ENCODE peak calls at places on chromosomes 12 and 14, in eight cellular contexts. B is fibroblast of villous mesenchyme, A is endothelial cell, H is Calu3, D is HFF-Myc, T is esophagus muscularis mucosa, O is GM13977, X is pancreas. L is an unnamed sample.

GRCh38 chr14:68076451-68076850 is 256.9 kb downstream of the RAD51B start:
- DNase-seq in A (no peak), D (no peak), X (no peak), H (no peak), T (no peak), B (peak), O (no peak), L (no peak)

GRCh38 chr14:101889898-101890297 is 74.5 kb upstream of the DYNC1H1 start:
- DNase-seq in D (no peak), B (peak), X (no peak), O (no peak), A (no peak), T (no peak), H (no peak), L (no peak)

GRCh38 chr14:42248131-42248530 is 641.5 kb downstream of the LRFN5 start:
- DNase-seq in H (no peak), X (no peak), D (no peak), A (no peak), B (no peak), O (no peak), T (no peak), L (no peak)

GRCh38 chr14:75050852-75051555 is at the start of gene MLH3:
- DNase-seq in B (peak), T (peak), D (no peak), O (peak), A (peak), H (peak), X (peak), L (peak)

GRCh38 chr14:33928895-33929294 is 22.0 kb downstream of the EGLN3 start:
- DNase-seq in B (no peak), H (no peak), A (no peak), T (no peak), O (no peak), D (no peak), X (no peak), L (no peak)

GRCh38 chr14:101876539-101876938 is 87.8 kb upstream of the DYNC1H1 start:
- DNase-seq in O (peak), B (peak), D (peak), T (peak), A (no peak), X (peak), H (no peak), L (peak)

GRCh38 chr12:125882141-125882540 is 816.9 kb downstream of the AACS start:
- DNase-seq in X (no peak), O (no peak), B (no peak), A (no peak), T (no peak), H (no peak), D (no peak), L (no peak)

GRCh38 chr14:31770271-31770670 is 209.1 kb downstream of the NUBPL start:
- DNase-seq in T (no peak), O (no peak), B (no peak), D (no peak), X (no peak), A (no peak), H (no peak), L (no peak)

GRCh38 chr14:52007211-52007610 is 17.9 kb downstream of the RTRAF start:
- DNase-seq in X (no peak), A (no peak), B (no peak), H (no peak), O (no peak), T (no peak), D (no peak), L (no peak)

GRCh38 chr12:110906088-110906487 is 14.3 kb downstream of the MYL2 start:
- DNase-seq in T (no peak), X (no peak), O (no peak), B (no peak), D (no peak), H (no peak), A (no peak), L (peak)

GRCh38 chr14:22839159-22839779 is 2.9 kb downstream of the MMP14 start:
- DNase-seq in H (no peak), B (peak), O (peak), T (no peak), X (no peak), D (no peak), A (no peak), L (no peak)

GRCh38 chr12:114134922-114135321 is 168.8 kb upstream of the RBM19 start:
- DNase-seq in D (no peak), T (no peak), A (no peak), X (no peak), O (no peak), B (no peak), H (no peak), L (no peak)

GRCh38 chr12:114136656-114137055 is 170.5 kb upstream of the RBM19 start:
- DNase-seq in T (no peak), O (no peak), A (no peak), X (no peak), D (peak), B (no peak), H (no peak), L (no peak)

DNA sequence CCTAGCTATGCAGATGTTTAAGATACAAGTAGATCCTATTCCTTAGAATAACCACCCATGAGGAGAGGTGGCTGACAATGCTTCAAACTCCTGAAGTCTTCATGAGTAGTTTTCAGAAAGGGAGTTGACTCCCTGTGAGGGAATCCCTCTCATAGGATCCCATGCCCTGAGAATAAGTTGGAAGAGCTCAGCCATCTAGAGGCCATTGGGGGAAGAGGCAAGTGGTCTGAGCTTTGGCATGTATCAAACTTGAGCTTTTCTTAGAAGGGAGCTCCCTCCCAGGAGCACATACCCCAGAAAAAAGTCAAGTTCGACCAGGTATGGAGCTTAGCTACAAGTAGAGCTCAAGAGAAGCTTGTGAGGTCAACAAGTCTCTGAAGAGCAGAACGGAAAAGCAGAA is 165.7 kb upstream of the RBM19 start:
- DNase-seq in B (no peak), X (no peak), D (no peak), T (no peak), O (no peak), H (no peak), A (no peak), L (no peak)
- TF ChIP-seq CTCF in B (no peak), X (no peak), D (peak), T (no peak), O (no peak), H (no peak), A (no peak), L (peak)

GRCh38 chr12:94873368-94874085 is 130.0 kb downstream of the NDUFA12 start:
- DNase-seq in H (peak), B (peak), D (no peak), A (peak), O (peak), X (no peak), T (peak), L (no peak)

GRCh38 chr12:94874986-94875312 is 128.5 kb downstream of the NDUFA12 start:
- DNase-seq in B (no peak), H (no peak), O (no peak), T (no peak), D (no peak), X (no peak), A (no peak), L (no peak)

GRCh38 chr12:94874086-94874985 is 129.2 kb downstream of the NDUFA12 start:
- DNase-seq in B (no peak), D (no peak), A (no peak), O (no peak), H (no peak), X (no peak), T (peak), L (no peak)

GRCh38 chr12:94872671-94873367 is 130.7 kb downstream of the NDUFA12 start:
- DNase-seq in B (peak), A (peak), O (peak), H (peak), D (no peak), T (peak), X (no peak), L (no peak)

GRCh38 chr12:94875525-94875924 is 128.0 kb downstream of the NDUFA12 start:
- DNase-seq in T (peak), B (peak), A (peak), D (peak), H (peak), X (no peak), O (peak), L (peak)
- TF ChIP-seq CTCF in T (peak), B (peak), A (no peak), D (no peak), H (no peak), X (no peak), O (peak), L (peak)

DNA sequence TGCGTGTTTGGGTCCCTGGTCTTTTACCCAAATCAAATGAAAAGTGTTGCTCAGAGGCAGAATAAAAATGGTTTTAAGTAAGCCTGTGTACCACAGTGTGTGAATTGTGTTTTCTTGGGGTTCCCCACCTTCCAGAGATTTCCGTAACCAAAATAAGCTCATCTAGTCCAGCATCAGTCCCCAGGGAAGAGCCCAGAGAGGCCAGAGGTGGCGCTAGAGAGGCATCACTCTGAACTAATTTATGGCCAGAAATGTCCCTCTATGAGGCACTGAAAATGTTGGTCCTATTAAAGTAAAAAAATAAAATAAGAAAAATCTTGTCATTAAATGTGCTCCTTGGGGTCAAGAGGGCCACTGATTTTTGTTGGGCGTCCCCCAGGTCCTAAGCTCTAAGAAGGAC is 24.9 kb upstream of the PRKAB1 start:
- DNase-seq in D (no peak), H (no peak), A (peak), T (no peak), X (no peak), B (no peak), O (no peak), L (no peak)
- TF ChIP-seq CTCF in D (peak), H (no peak), A (peak), T (no peak), X (no peak), B (peak), O (peak), L (peak)

GRCh38 chr14:36556811-36557433 is 25.5 kb downstream of the NKX2-8 start:
- DNase-seq in D (no peak), X (no peak), H (peak), A (peak), O (peak), T (no peak), B (peak), L (no peak)
- TF ChIP-seq CTCF in D (peak), X (peak), H (no peak), A (peak), O (peak), T (peak), B (peak), L (peak)

DNA sequence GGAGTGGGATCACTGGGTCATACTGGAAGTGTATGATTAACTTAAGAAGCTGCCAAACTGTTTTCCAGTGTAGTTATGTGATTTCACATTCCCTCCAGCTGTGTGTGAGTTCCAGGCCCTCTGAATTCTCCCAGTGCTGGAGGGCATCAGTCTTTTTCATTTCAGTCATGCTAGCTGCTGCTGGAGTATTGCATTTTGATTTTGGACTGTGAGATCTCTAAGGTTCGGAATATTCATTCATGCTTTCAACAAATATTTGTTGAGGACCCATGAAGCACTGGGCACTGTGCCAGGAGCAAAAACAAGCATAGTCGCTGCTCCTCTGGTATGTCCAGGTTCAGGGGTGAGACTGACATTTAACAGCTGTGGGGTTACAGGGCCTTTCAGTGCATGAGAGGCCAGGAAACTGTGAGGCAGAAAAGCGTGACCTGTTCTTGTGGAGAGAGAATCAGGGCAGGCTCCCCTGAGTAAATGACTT is 133.2 kb downstream of the SCARB1 start:
- DNase-seq in B (peak), T (no peak), D (no peak), H (peak), X (no peak), A (no peak), O (no peak), L (no peak)
- TF ChIP-seq CTCF in B (no peak), T (no peak), D (no peak), H (no peak), X (no peak), A (no peak), O (no peak), L (no peak)

GRCh38 chr12:90839340-90839739 is 115.6 kb downstream of the CCER1 start:
- DNase-seq in X (no peak), T (no peak), O (no peak), A (no peak), H (no peak), D (no peak), B (no peak), L (no peak)

GRCh38 chr12:90842477-90842876 is 112.5 kb downstream of the CCER1 start:
- DNase-seq in H (no peak), X (no peak), T (no peak), D (no peak), A (peak), O (no peak), B (peak), L (no peak)

GRCh38 chr12:90836689-90837088 is 118.3 kb downstream of the CCER1 start:
- DNase-seq in O (no peak), X (no peak), D (no peak), T (no peak), A (no peak), H (no peak), B (peak), L (no peak)

DNA sequence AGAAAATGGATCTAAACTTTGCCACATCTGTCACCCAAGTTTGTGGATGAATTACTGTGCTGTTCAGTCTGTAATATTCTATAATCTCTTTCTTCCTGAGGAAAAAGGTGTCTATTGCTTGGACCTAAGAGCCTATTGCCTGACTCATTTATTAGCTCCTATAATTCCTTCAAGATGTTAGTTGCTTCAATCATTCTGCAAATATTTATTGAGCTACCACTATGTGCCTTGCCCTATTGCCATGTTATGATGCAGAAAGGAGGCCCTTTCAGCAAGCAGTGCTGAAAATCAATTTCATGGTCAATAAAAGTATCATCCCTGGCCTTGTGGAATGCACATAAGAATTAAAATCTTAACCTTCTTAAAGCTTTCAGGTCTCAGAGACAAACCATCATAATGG is 113.6 kb downstream of the CCER1 start:
- DNase-seq in O (no peak), B (no peak), H (no peak), A (no peak), X (no peak), T (no peak), D (no peak), L (no peak)
- TF ChIP-seq CTCF in O (no peak), B (no peak), H (no peak), A (no peak), X (no peak), T (no peak), D (no peak), L (no peak)

GRCh38 chr14:63496837-63497400 is 46.3 kb downstream of the PPP2R5E start:
- DNase-seq in X (peak), A (no peak), T (no peak), B (no peak), H (no peak), D (no peak), O (no peak), L (no peak)

GRCh38 chr14:63492391-63492790 is 50.8 kb downstream of the PPP2R5E start:
- DNase-seq in A (no peak), H (no peak), T (no peak), X (no peak), O (no peak), D (no peak), B (peak), L (no peak)

GRCh38 chr14:63487724-63488123 is 55.5 kb downstream of the PPP2R5E start:
- DNase-seq in H (no peak), X (no peak), B (no peak), A (no peak), D (no peak), O (no peak), T (no peak), L (no peak)

DNA sequence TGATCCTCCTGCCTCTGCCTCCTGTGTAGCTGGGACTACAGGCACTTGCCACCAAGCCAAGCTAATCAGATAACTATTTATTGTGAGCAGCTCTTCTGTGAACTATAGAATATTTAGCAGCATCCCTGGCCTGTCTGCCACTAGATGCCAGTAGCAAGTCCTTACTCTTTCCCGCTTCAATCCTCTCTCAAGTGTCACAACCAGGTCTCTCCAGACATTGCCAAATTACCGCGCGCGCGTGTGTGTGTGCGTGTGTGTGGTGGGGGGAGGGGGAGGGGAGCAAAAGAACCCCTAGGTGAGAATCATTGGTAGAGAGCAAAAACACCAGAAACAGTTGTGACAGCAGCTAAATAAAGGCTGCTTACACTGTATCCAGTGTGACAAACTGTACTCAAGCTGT is 49.9 kb downstream of the PPP2R5E start:
- DNase-seq in H (no peak), D (no peak), A (no peak), B (no peak), T (no peak), O (no peak), X (no peak), L (no peak)
- TF ChIP-seq CTCF in H (no peak), D (peak), A (no peak), B (peak), T (no peak), O (peak), X (no peak), L (no peak)

DNA sequence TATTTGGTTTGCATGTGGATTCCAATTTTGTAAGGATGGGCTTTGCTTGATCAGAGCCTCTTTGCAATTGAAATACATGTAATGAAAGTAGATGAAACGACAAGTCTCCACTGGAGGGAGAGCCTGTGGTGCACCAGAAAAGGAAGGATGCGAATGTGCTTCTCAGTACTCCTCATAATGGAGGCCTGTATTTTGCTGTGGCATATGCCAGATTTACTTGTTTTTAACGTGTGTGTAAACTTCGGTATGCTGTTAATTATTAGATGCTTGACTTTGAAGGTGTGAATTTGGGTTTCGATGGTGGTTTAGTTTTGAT is 2.8 kb downstream of the DYRK2 start:
- DNase-seq in T (no peak), X (no peak), A (no peak), O (peak), H (peak), B (peak), D (no peak), L (no peak)
- TF ChIP-seq CTCF in T (peak), X (no peak), A (no peak), O (peak), H (peak), B (peak), D (peak), L (peak)

GRCh38 chr12:114784526-114784925 is 100.6 kb upstream of the TBX3 start:
- DNase-seq in B (no peak), T (no peak), H (no peak), X (no peak), D (no peak), A (no peak), O (no peak), L (no peak)
- TF ChIP-seq CTCF in B (no peak), T (no peak), H (no peak), X (no peak), D (no peak), A (no peak), O (no peak), L (no peak)

L was measured in GM12864.